ENCODE peak calls at places on chromosomes 2 and 18, in eight cellular contexts. One of them, this sample, is unnamed.

GRCh38 chr2:62016957-62017356 is 111.5 kb downstream of the COMMD1 start:
- DNase-seq in ELR: no peak
- DNase-seq in activated CD8-positive, alpha-beta memory T cell treated with anti-CD3 and anti-CD28 coated beads, Interleukin-2, amount 50 U/mL, for 4 hours: no peak
- DNase-seq in amniotic stem cell: no peak
- DNase-seq in activated T-helper 9 cell treated with anti-CD3 and anti-CD28 coated beads, Interleukin-2, amount 50 U/mL, for 16 hours: no peak
- DNase-seq in cardiac septum: no peak
- DNase-seq in NCI-H1092 treated with DMSO at 0.1 percent for 48 hours: no peak
- DNase-seq in Ammon's horn: no peak
- DNase-seq in this sample: no peak

GRCh38 chr2:200040251-200040650 is 84.9 kb downstream of the MAIP1 start:
- DNase-seq in activated T-helper 9 cell treated with anti-CD3 and anti-CD28 coated beads, Interleukin-2, amount 50 U/mL, for 16 hours: no peak
- DNase-seq in amniotic stem cell: no peak
- DNase-seq in activated CD8-positive, alpha-beta memory T cell treated with anti-CD3 and anti-CD28 coated beads, Interleukin-2, amount 50 U/mL, for 4 hours: no peak
- DNase-seq in ELR: no peak
- DNase-seq in cardiac septum: no peak
- DNase-seq in Ammon's horn: no peak
- DNase-seq in NCI-H1092 treated with DMSO at 0.1 percent for 48 hours: no peak
- DNase-seq in this sample: no peak

GRCh38 chr18:36200354-36200771 is 13.1 kb downstream of the MOCOS start:
- DNase-seq in NCI-H1092 treated with DMSO at 0.1 percent for 48 hours: no peak
- DNase-seq in activated T-helper 9 cell treated with anti-CD3 and anti-CD28 coated beads, Interleukin-2, amount 50 U/mL, for 16 hours: no peak
- DNase-seq in ELR: no peak
- DNase-seq in cardiac septum: no peak
- DNase-seq in Ammon's horn: no peak
- DNase-seq in amniotic stem cell: no peak
- DNase-seq in activated CD8-positive, alpha-beta memory T cell treated with anti-CD3 and anti-CD28 coated beads, Interleukin-2, amount 50 U/mL, for 4 hours: no peak
- DNase-seq in this sample: no peak

GRCh38 chr2:133109772-133110171 is 439.8 kb upstream of the LYPD1 start:
- DNase-seq in amniotic stem cell: no peak
- DNase-seq in Ammon's horn: no peak
- DNase-seq in activated CD8-positive, alpha-beta memory T cell treated with anti-CD3 and anti-CD28 coated beads, Interleukin-2, amount 50 U/mL, for 4 hours: no peak
- DNase-seq in NCI-H1092 treated with DMSO at 0.1 percent for 48 hours: no peak
- DNase-seq in cardiac septum: no peak
- DNase-seq in activated T-helper 9 cell treated with anti-CD3 and anti-CD28 coated beads, Interleukin-2, amount 50 U/mL, for 16 hours: no peak
- DNase-seq in ELR: peak; percentile 93
- DNase-seq in this sample: no peak

GRCh38 chr2:101278925-101279324 is 26.2 kb downstream of the CNOT11 start:
- DNase-seq in NCI-H1092 treated with DMSO at 0.1 percent for 48 hours: no peak
- DNase-seq in Ammon's horn: no peak
- DNase-seq in activated CD8-positive, alpha-beta memory T cell treated with anti-CD3 and anti-CD28 coated beads, Interleukin-2, amount 50 U/mL, for 4 hours: no peak
- DNase-seq in activated T-helper 9 cell treated with anti-CD3 and anti-CD28 coated beads, Interleukin-2, amount 50 U/mL, for 16 hours: no peak
- DNase-seq in amniotic stem cell: no peak
- DNase-seq in ELR: no peak
- DNase-seq in cardiac septum: no peak
- DNase-seq in this sample: no peak

GRCh38 chr2:46539327-46540276 is 60.2 kb downstream of the TMEM247 start:
- DNase-seq in activated T-helper 9 cell treated with anti-CD3 and anti-CD28 coated beads, Interleukin-2, amount 50 U/mL, for 16 hours: no peak
- DNase-seq in amniotic stem cell: no peak
- DNase-seq in activated CD8-positive, alpha-beta memory T cell treated with anti-CD3 and anti-CD28 coated beads, Interleukin-2, amount 50 U/mL, for 4 hours: no peak
- DNase-seq in ELR: no peak
- DNase-seq in NCI-H1092 treated with DMSO at 0.1 percent for 48 hours: no peak
- DNase-seq in Ammon's horn: no peak
- DNase-seq in cardiac septum: no peak
- DNase-seq in this sample: no peak

GRCh38 chr2:111632661-111633060 is 251.3 kb downstream of the ANAPC1 start:
- DNase-seq in amniotic stem cell: no peak
- DNase-seq in activated T-helper 9 cell treated with anti-CD3 and anti-CD28 coated beads, Interleukin-2, amount 50 U/mL, for 16 hours: no peak
- DNase-seq in Ammon's horn: no peak
- DNase-seq in cardiac septum: no peak
- DNase-seq in NCI-H1092 treated with DMSO at 0.1 percent for 48 hours: no peak
- DNase-seq in activated CD8-positive, alpha-beta memory T cell treated with anti-CD3 and anti-CD28 coated beads, Interleukin-2, amount 50 U/mL, for 4 hours: no peak
- DNase-seq in ELR: no peak
- DNase-seq in this sample: peak; percentile 71

GRCh38 chr18:78607221-78607620 is 372.4 kb upstream of the SALL3 start:
- DNase-seq in activated CD8-positive, alpha-beta memory T cell treated with anti-CD3 and anti-CD28 coated beads, Interleukin-2, amount 50 U/mL, for 4 hours: no peak
- DNase-seq in Ammon's horn: no peak
- DNase-seq in NCI-H1092 treated with DMSO at 0.1 percent for 48 hours: no peak
- DNase-seq in cardiac septum: peak; percentile 53
- DNase-seq in amniotic stem cell: no peak
- DNase-seq in ELR: no peak
- DNase-seq in activated T-helper 9 cell treated with anti-CD3 and anti-CD28 coated beads, Interleukin-2, amount 50 U/mL, for 16 hours: no peak
- DNase-seq in this sample: no peak

GRCh38 chr18:61669320-61669719 is 223.5 kb downstream of the RNF152 start:
- DNase-seq in Ammon's horn: no peak
- DNase-seq in amniotic stem cell: no peak
- DNase-seq in cardiac septum: no peak
- DNase-seq in NCI-H1092 treated with DMSO at 0.1 percent for 48 hours: no peak
- DNase-seq in activated CD8-positive, alpha-beta memory T cell treated with anti-CD3 and anti-CD28 coated beads, Interleukin-2, amount 50 U/mL, for 4 hours: no peak
- DNase-seq in ELR: peak; percentile 17
- DNase-seq in activated T-helper 9 cell treated with anti-CD3 and anti-CD28 coated beads, Interleukin-2, amount 50 U/mL, for 16 hours: no peak
- DNase-seq in this sample: no peak

GRCh38 chr2:239644016-239644415 is 243.2 kb upstream of the HDAC4 start:
- DNase-seq in activated CD8-positive, alpha-beta memory T cell treated with anti-CD3 and anti-CD28 coated beads, Interleukin-2, amount 50 U/mL, for 4 hours: no peak
- DNase-seq in cardiac septum: no peak
- DNase-seq in NCI-H1092 treated with DMSO at 0.1 percent for 48 hours: no peak
- DNase-seq in ELR: peak; percentile 8
- DNase-seq in amniotic stem cell: no peak
- DNase-seq in activated T-helper 9 cell treated with anti-CD3 and anti-CD28 coated beads, Interleukin-2, amount 50 U/mL, for 16 hours: no peak
- DNase-seq in Ammon's horn: no peak
- DNase-seq in this sample: no peak

GRCh38 chr2:9552491-9553178 is 3.0 kb downstream of the ADAM17 start:
- DNase-seq in NCI-H1092 treated with DMSO at 0.1 percent for 48 hours: no peak
- DNase-seq in activated T-helper 9 cell treated with anti-CD3 and anti-CD28 coated beads, Interleukin-2, amount 50 U/mL, for 16 hours: no peak
- DNase-seq in Ammon's horn: no peak
- DNase-seq in ELR: peak; percentile 89
- DNase-seq in cardiac septum: no peak
- DNase-seq in amniotic stem cell: peak; percentile 57
- DNase-seq in activated CD8-positive, alpha-beta memory T cell treated with anti-CD3 and anti-CD28 coated beads, Interleukin-2, amount 50 U/mL, for 4 hours: no peak
- DNase-seq in this sample: no peak

GRCh38 chr2:26805241-26805676 is 19.4 kb downstream of the CENPA start:
- DNase-seq in ELR: peak; percentile 98
- DNase-seq in NCI-H1092 treated with DMSO at 0.1 percent for 48 hours: no peak
- DNase-seq in Ammon's horn: no peak
- DNase-seq in amniotic stem cell: no peak
- DNase-seq in activated CD8-positive, alpha-beta memory T cell treated with anti-CD3 and anti-CD28 coated beads, Interleukin-2, amount 50 U/mL, for 4 hours: no peak
- DNase-seq in cardiac septum: no peak
- DNase-seq in activated T-helper 9 cell treated with anti-CD3 and anti-CD28 coated beads, Interleukin-2, amount 50 U/mL, for 16 hours: no peak
- DNase-seq in this sample: no peak

GRCh38 chr2:169734172-169734847 is 678 bp downstream of the KLHL23 start:
- DNase-seq in NCI-H1092 treated with DMSO at 0.1 percent for 48 hours: peak; percentile 33
- DNase-seq in cardiac septum: no peak
- DNase-seq in amniotic stem cell: no peak
- DNase-seq in ELR: peak; percentile 34
- DNase-seq in activated CD8-positive, alpha-beta memory T cell treated with anti-CD3 and anti-CD28 coated beads, Interleukin-2, amount 50 U/mL, for 4 hours: no peak
- DNase-seq in Ammon's horn: no peak
- DNase-seq in activated T-helper 9 cell treated with anti-CD3 and anti-CD28 coated beads, Interleukin-2, amount 50 U/mL, for 16 hours: no peak
- DNase-seq in this sample: no peak

GRCh38 chr2:224709276-224709675 is 6.9 kb downstream of the CCDC195 start:
- DNase-seq in amniotic stem cell: no peak
- DNase-seq in ELR: no peak
- DNase-seq in NCI-H1092 treated with DMSO at 0.1 percent for 48 hours: no peak
- DNase-seq in activated T-helper 9 cell treated with anti-CD3 and anti-CD28 coated beads, Interleukin-2, amount 50 U/mL, for 16 hours: no peak
- DNase-seq in cardiac septum: no peak
- DNase-seq in activated CD8-positive, alpha-beta memory T cell treated with anti-CD3 and anti-CD28 coated beads, Interleukin-2, amount 50 U/mL, for 4 hours: no peak
- DNase-seq in Ammon's horn: no peak
- DNase-seq in this sample: no peak

GRCh38 chr18:25927830-25928229 is 162.6 kb downstream of the SS18 start:
- DNase-seq in activated CD8-positive, alpha-beta memory T cell treated with anti-CD3 and anti-CD28 coated beads, Interleukin-2, amount 50 U/mL, for 4 hours: no peak
- DNase-seq in NCI-H1092 treated with DMSO at 0.1 percent for 48 hours: no peak
- DNase-seq in activated T-helper 9 cell treated with anti-CD3 and anti-CD28 coated beads, Interleukin-2, amount 50 U/mL, for 16 hours: no peak
- DNase-seq in ELR: no peak
- DNase-seq in Ammon's horn: no peak
- DNase-seq in cardiac septum: no peak
- DNase-seq in amniotic stem cell: no peak
- DNase-seq in this sample: no peak

This sample was measured in CD14-positive monocyte.